ENCODE peak calls at places on chromosome 4, in seven cellular contexts. D, C, H, G, M, R and S are unnamed samples.

GRCh38 chr4:122450847-122451246 is 5.7 kb downstream of the IL2 start:
- DNase-seq in G (no peak), M (no peak), D (no peak), C (peak; percentile 5), H (no peak), R (no peak), S (no peak)

GRCh38 chr4:2617955-2618354 is 81.5 kb downstream of the FAM193A start:
- DNase-seq in M (no peak), C (peak; percentile 8), H (no peak), G (no peak), D (no peak), R (no peak), S (no peak)

GRCh38 chr4:76879731-76880364 is 18.1 kb downstream of the SOWAHB start:
- DNase-seq in H (no peak), G (no peak), R (no peak), M (no peak), C (no peak), D (no peak), S (no peak)

GRCh38 chr4:105147226-105148151 is 813 bp downstream of the TET2 start:
- DNase-seq in C (no peak), H (peak; percentile 60), D (peak; percentile 47), R (no peak), G (peak; percentile 45), M (peak; percentile 32), S (no peak)

GRCh38 chr4:5341151-5341925 is 290.1 kb downstream of the STK32B start:
- DNase-seq in C (no peak), H (no peak), G (no peak), M (no peak), D (no peak), R (no peak), S (no peak)

GRCh38 chr4:169089004-169089403 is 78.9 kb upstream of the CBR4 start:
- DNase-seq in C (no peak), D (no peak), M (no peak), H (no peak), G (no peak), R (no peak), S (no peak)

GRCh38 chr4:152079543-152080293 is 318.9 kb upstream of the GATB start:
- DNase-seq in G (no peak), M (no peak), C (no peak), H (no peak), D (no peak), R (no peak), S (no peak)

GRCh38 chr4:55411621-55412020 is 15.9 kb downstream of the TMEM165 start:
- DNase-seq in C (no peak), M (no peak), H (no peak), R (no peak), G (no peak), D (no peak), S (no peak)

GRCh38 chr4:40228497-40229365 is 31.9 kb downstream of the RHOH start:
- DNase-seq in M (no peak), R (no peak), H (no peak), C (no peak), G (no peak), D (no peak), S (no peak)

GRCh38 chr4:31097999-31098398 is 377.8 kb downstream of the PCDH7 start:
- DNase-seq in D (no peak), R (no peak), H (no peak), G (no peak), M (no peak), C (no peak), S (no peak)

GRCh38 chr4:68951078-68951805 is at the start of gene UGT2A3:
- DNase-seq in C (no peak), H (no peak), M (no peak), D (no peak), G (no peak), R (no peak), S (no peak)

GRCh38 chr4:2220016-2220620 is 21.8 kb downstream of the HAUS3 start:
- DNase-seq in C (peak; percentile 63), G (peak; percentile 68), R (peak; percentile 53), H (peak; percentile 74), M (peak; percentile 78), D (peak; percentile 71), S (peak; percentile 57)

GRCh38 chr4:173185832-173186545 is 17.4 kb downstream of the GALNT7 start:
- DNase-seq in G (no peak), M (no peak), R (no peak), C (no peak), H (no peak), D (no peak), S (no peak)

GRCh38 chr4:73741140-73741749 is 876 bp downstream of the CXCL8 start:
- DNase-seq in G (no peak), R (no peak), H (no peak), C (no peak), M (no peak), D (no peak), S (no peak)

GRCh38 chr4:3407171-3407771 is 34.5 kb upstream of the HGFAC start:
- DNase-seq in D (no peak), R (no peak), G (no peak), M (no peak), H (peak; percentile 27), C (no peak), S (no peak)

GRCh38 chr4:108030332-108030731 is 40.6 kb downstream of the HADH start:
- DNase-seq in R (no peak), C (peak; percentile 78), H (no peak), D (no peak), G (no peak), M (no peak), S (peak; percentile 9)

GRCh38 chr4:1231637-1232360 is 17.1 kb downstream of the CTBP1 start:
- DNase-seq in C (no peak), G (no peak), H (peak; percentile 40), D (no peak), M (no peak), R (no peak), S (no peak)

GRCh38 chr4:77501851-77502250 is 103.8 kb upstream of the CXCL13 start:
- DNase-seq in G (no peak), D (no peak), R (no peak), H (no peak), C (no peak), M (no peak), S (no peak)

GRCh38 chr4:76589872-76590846 is 155.1 kb downstream of the SHROOM3 start:
- DNase-seq in D (peak; percentile 81), R (no peak), H (peak; percentile 70), C (peak; percentile 96), G (peak; percentile 87), M (peak; percentile 74), S (no peak)

GRCh38 chr4:123352240-123352945 is 44.2 kb upstream of the SPRY1 start:
- DNase-seq in H (no peak), R (no peak), M (no peak), D (no peak), G (no peak), C (no peak), S (no peak)

GRCh38 chr4:4672397-4672796 is 130.5 kb upstream of the STX18 start:
- DNase-seq in M (no peak), R (no peak), H (no peak), G (no peak), C (no peak), D (no peak), S (no peak)

GRCh38 chr4:186104114-186104894 is at the start of gene FAM149A:
- DNase-seq in D (peak; percentile 86), R (peak; percentile 25), G (peak; percentile 85), M (peak; percentile 89), C (no peak), H (no peak), S (no peak)

GRCh38 chr4:99876946-99877345 is 17.3 kb downstream of the LAMTOR3 start:
- DNase-seq in G (no peak), M (no peak), H (no peak), C (no peak), R (no peak), D (no peak), S (no peak)

DNA sequence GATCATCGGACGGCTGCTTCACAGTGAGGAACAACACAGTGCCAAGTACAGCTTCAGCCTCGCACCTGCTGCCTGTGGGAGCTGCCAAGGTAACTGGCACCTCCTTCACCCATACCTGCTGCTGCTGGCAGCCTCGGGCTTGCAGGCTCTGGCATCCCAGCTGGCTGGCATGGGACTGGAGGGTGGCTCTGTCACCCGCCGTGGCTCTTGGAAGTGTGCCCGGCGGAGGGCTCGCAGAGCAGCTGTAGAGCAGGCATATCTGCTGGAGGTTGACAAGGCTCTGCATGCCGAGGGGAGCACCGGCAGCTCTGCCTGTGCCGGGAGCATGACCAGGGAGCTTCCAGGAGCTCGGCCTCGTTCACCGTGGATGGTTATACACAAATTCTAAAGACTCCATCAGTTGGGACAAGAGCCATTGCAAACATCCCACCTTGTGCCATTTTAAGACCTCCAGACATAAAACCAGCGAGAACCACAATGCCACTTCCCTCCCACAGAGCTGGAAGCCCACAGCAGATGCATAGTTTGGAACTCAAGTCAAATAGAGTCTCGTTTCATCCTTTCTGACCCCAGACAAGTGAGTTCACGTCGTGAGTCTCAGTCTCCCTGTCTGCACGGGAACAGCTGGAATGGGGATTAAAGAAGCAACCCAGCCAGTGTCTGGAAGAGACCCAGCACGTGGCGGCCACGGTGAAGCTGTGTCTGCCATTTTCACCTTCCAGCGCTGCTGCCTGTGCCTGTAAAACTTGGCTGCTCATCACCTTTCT is 84.3 kb upstream of the PSAPL1 start:
- DNase-seq in M (no peak), H (peak; percentile 84), G (no peak), R (no peak), D (no peak), C (no peak), S (no peak)
- H3K27me3 ChIP-seq in M (peaks cover 26% of the 10 kb centered on the region), H (no peaks in the 10 kb centered on the region), G (no peaks in the 10 kb centered on the region), R (peaks cover 19% of the 10 kb centered on the region), D (peaks cover 23% of the 10 kb centered on the region), C (peaks cover 35% of the 10 kb centered on the region), S (peaks cover 6% of the 10 kb centered on the region)

DNA sequence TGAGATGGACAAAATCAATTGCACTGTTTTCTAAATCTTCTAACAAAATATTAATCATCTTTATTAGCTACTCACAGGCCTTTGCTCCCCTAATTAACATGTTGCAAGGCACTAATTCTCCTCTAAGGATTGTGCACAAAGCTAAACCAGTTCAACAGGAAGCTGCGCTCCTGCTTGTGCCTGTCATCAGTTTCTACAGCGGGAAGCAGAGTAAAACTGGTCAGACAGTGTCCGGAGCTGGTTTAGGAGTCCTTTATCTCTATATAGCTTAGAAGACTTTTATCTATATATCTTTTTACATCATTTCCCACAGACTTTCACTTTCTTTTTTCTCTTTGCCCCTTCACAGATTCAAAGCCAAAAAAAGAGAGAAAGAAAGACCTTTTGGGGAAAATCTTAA is 79.1 kb downstream of the ELOVL6 start:
- DNase-seq in D (no peak), G (peak; percentile 51), R (no peak), H (no peak), C (no peak), M (peak; percentile 37), S (no peak)
- H3K27me3 ChIP-seq in D (no peaks in the 10 kb centered on the region), G (no peaks in the 10 kb centered on the region), R (no peaks in the 10 kb centered on the region), H (no peaks in the 10 kb centered on the region), C (no peaks in the 10 kb centered on the region), M (no peaks in the 10 kb centered on the region), S (no peaks in the 10 kb centered on the region)

GRCh38 chr4:153780876-153781275 is 8.0 kb downstream of the SFRP2 start:
- DNase-seq in M (no peak), D (no peak), H (no peak), G (no peak), R (no peak), C (no peak), S (no peak)
- H3K27me3 ChIP-seq in M (no peaks in the 10 kb centered on the region), D (peaks cover 16% of the 10 kb centered on the region), H (no peaks in the 10 kb centered on the region), G (no peaks in the 10 kb centered on the region), R (peaks cover 2% of the 10 kb centered on the region), C (peaks cover 12% of the 10 kb centered on the region), S (no peaks in the 10 kb centered on the region)

DNA sequence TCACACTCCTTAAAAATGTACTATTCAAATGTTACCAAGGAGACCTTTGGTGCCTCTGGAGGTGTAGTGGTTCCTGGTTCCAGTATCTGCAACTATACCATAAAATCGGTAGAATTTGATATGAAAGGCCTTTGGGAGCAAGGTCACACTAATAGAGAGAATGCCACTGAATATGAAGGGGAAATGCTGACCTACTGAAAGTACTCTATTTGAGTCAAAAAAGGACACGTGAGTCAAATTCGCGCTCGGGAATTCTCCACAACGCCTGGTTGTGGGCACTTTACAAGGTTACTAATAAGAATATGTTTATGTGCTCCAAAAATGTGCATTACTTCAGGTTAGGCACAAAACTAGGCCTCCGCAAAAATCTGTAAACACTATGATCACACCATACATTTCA is 39.5 kb upstream of the RELL1 start:
- DNase-seq in G (no peak), D (no peak), C (no peak), R (no peak), M (no peak), H (no peak), S (no peak)
- H3K27me3 ChIP-seq in G (no peaks in the 10 kb centered on the region), D (no peaks in the 10 kb centered on the region), C (no peaks in the 10 kb centered on the region), R (no peaks in the 10 kb centered on the region), M (no peaks in the 10 kb centered on the region), H (no peaks in the 10 kb centered on the region), S (no peaks in the 10 kb centered on the region)